ENCODE peak calls at places on chromosomes 16 and 17, in seven cellular contexts. R is naive thymus-derived CD4-positive, alpha-beta T cell; S is neural progenitor cell; O is OCI-LY7; D is aorta; L is AG04449; K is cardiac muscle cell. X is an unnamed sample.

GRCh38 chr16:74921051-74921450 is 63.9 kb downstream of the WDR59 start:
- DNase-seq in R (no peak), L (no peak), K (no peak), D (no peak), O (no peak), S (no peak), X (no peak)

GRCh38 chr17:64682261-64683181 is 20.4 kb upstream of the SMURF2 start:
- DNase-seq in D (no peak), S (no peak), K (no peak), L (no peak), O (no peak), R (no peak), X (no peak)

GRCh38 chr17:9842057-9842758 is 16.5 kb downstream of the GLP2R start:
- DNase-seq in R (no peak), S (no peak), D (no peak), L (no peak), O (no peak), K (peak), X (no peak)

GRCh38 chr17:82416771-82417170 is 1.4 kb upstream of the HEXD start:
- DNase-seq in O (peak), D (no peak), S (no peak), K (no peak), L (no peak), R (no peak), X (no peak)

GRCh38 chr17:59001158-59001814 is 105.4 kb downstream of the TRIM37 start:
- DNase-seq in R (peak), K (peak), L (no peak), O (peak), S (no peak), D (no peak), X (no peak)

GRCh38 chr16:81238296-81239011 is at the start of gene BCO1:
- DNase-seq in D (no peak), K (peak), O (no peak), R (no peak), L (peak), S (peak), X (peak)

GRCh38 chr17:82752371-82753200 is 721 bp downstream of the TBCD start:
- DNase-seq in L (no peak), O (peak), R (no peak), S (peak), D (no peak), K (peak), X (no peak)

GRCh38 chr17:7747586-7747985 is 30.0 kb downstream of the DNAH2 start:
- DNase-seq in O (no peak), L (peak), R (no peak), K (peak), S (no peak), D (no peak), X (peak)

GRCh38 chr17:42387663-42388380 is 420 bp downstream of the STAT3 start:
- DNase-seq in R (no peak), L (no peak), O (peak), D (peak), K (peak), S (peak), X (no peak)

GRCh38 chr17:80123791-80124190 is 22.4 kb downstream of the GAA start:
- DNase-seq in S (no peak), R (no peak), K (peak), O (no peak), D (no peak), L (no peak), X (no peak)

GRCh38 chr16:65532846-65533245 is 411.0 kb upstream of the CDH11 start:
- DNase-seq in D (no peak), S (no peak), O (no peak), R (no peak), L (no peak), K (no peak), X (no peak)

GRCh38 chr16:67238806-67239470 is 8.3 kb downstream of the FHOD1 start:
- DNase-seq in D (peak), L (no peak), S (no peak), R (no peak), K (no peak), O (no peak), X (no peak)

GRCh38 chr16:88327566-88328312 is 55.0 kb upstream of the ZNF469 start:
- DNase-seq in K (no peak), S (no peak), R (no peak), L (no peak), O (no peak), D (no peak), X (no peak)

GRCh38 chr17:64148017-64148631 is 18.2 kb upstream of the ERN1 start:
- DNase-seq in O (peak), D (no peak), L (no peak), S (no peak), K (peak), R (no peak), X (no peak)

GRCh38 chr17:7654832-7655540 is 4.3 kb downstream of the ATP1B2 start:
- DNase-seq in K (peak), O (no peak), S (no peak), R (no peak), L (no peak), D (no peak), X (no peak)

GRCh38 chr17:78360371-78361226 is 722 bp upstream of the SOCS3 start:
- DNase-seq in K (peak), D (peak), R (peak), S (peak), O (peak), L (no peak), X (no peak)

GRCh38 chr16:27096375-27096774 is 29.6 kb downstream of the C16orf82 start:
- DNase-seq in S (no peak), R (no peak), K (no peak), O (no peak), L (no peak), D (no peak), X (no peak)

GRCh38 chr16:54361813-54362212 is 75.2 kb upstream of the IRX3 start:
- DNase-seq in S (peak), L (no peak), O (no peak), R (no peak), D (peak), K (peak), X (no peak)

GRCh38 chr16:88669986-88670385 is 7.1 kb upstream of the MVD start:
- DNase-seq in K (no peak), O (no peak), R (no peak), S (no peak), L (no peak), D (no peak), X (no peak)

GRCh38 chr17:59487161-59487873 is 78.1 kb upstream of the DHX40 start:
- DNase-seq in L (no peak), D (no peak), R (no peak), O (no peak), S (no peak), K (no peak), X (no peak)

DNA sequence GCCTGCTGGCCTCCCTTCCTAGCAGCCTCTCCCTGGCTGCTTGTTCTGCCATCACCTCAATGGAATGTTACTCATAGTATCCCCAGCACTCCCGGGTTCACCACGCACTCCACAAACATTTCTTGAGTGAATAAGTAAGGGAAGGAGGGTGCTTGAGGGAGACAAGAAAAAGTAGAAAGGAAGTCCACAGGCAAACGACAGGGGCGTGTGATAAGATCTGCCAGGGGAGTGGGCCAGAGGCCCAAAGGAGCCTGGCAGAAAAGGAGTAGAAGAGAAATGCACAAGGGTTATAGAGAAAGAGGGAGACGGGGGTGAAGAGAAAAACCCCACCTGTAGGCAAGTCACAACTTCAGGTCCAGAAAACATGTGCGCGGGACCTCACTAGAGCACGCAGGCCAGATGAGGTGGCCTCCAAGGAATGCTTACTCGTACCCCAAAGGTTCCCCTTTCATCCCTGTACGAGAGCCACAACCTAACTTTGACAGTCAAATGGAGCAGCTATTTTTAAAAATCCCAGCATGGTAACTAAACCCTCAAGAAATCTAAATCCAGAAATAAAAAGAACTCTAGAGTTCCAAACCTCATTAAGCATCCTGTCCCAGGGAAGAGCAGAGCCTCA is 6.6 kb downstream of the ZDHHC7 start:
- DNase-seq in R (no peak), S (no peak), D (peak), K (peak), L (peak), O (no peak), X (no peak)
- H3K4me3 ChIP-seq in R (no peak), S (no peak), D (no peak), K (no peak), L (no peak), O (no peak), X (no peak)

DNA sequence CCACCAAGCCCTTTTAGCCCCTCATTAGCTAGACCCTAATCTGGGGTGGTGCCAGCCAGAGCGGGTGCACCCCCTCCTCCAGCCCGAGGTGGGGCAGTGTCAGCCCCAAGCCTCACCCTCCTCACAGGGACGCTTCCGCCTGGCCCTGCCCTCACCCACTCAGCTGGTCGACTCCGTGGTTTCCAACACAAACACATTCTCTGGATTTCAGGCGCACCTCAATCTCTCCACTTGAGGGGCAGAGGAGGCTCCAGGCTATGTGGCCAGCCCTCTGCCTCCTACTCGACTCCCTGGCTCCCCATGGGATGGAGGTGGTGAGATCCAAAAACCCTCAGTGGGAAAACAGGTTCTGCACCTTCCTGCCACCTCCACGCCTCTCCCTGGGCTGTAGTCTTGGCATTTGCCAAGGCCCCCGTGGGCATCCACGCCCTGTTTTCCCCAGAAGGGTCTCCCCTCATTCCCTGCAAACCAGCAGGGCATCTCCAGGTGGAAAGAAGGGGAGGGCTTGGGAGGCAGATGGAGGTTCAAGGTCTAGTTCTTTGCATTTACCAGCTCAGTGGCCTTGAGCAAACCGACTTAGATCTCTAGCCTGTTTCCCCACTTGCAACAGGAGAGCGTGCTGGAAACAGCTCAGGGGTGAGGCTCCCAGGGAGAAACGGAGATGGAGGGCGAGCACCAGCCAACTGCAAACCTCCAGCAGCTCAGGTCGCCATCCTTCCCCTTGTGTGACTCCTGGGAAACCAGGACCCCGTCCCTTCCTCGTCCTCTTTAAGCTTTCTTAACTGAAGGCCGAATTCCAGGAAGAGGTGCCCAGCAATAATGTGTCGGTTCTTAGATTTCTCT is 1.7 kb downstream of the EMP2 start:
- DNase-seq in R (no peak), S (no peak), O (no peak), L (no peak), K (no peak), D (no peak), X (no peak)
- H3K4me3 ChIP-seq in R (no peak), S (no peak), O (no peak), L (peak), K (peak), D (peak), X (peak)

GRCh38 chr16:10180771-10181163 is 1.5 kb downstream of the GRIN2A start:
- DNase-seq in L (no peak), K (peak), O (peak), S (peak), D (peak), R (no peak), X (no peak)

GRCh38 chr16:10182186-10182683 is at the start of gene GRIN2A:
- DNase-seq in R (no peak), L (no peak), S (peak), O (no peak), K (no peak), D (peak), X (no peak)

GRCh38 chr16:10181196-10182162 is 749 bp downstream of the GRIN2A start:
- DNase-seq in L (no peak), O (no peak), R (peak), S (peak), K (peak), D (peak), X (no peak)

GRCh38 chr16:10178079-10178478 is 4.1 kb downstream of the GRIN2A start:
- DNase-seq in S (no peak), R (no peak), K (no peak), L (no peak), D (no peak), O (no peak), X (no peak)

DNA sequence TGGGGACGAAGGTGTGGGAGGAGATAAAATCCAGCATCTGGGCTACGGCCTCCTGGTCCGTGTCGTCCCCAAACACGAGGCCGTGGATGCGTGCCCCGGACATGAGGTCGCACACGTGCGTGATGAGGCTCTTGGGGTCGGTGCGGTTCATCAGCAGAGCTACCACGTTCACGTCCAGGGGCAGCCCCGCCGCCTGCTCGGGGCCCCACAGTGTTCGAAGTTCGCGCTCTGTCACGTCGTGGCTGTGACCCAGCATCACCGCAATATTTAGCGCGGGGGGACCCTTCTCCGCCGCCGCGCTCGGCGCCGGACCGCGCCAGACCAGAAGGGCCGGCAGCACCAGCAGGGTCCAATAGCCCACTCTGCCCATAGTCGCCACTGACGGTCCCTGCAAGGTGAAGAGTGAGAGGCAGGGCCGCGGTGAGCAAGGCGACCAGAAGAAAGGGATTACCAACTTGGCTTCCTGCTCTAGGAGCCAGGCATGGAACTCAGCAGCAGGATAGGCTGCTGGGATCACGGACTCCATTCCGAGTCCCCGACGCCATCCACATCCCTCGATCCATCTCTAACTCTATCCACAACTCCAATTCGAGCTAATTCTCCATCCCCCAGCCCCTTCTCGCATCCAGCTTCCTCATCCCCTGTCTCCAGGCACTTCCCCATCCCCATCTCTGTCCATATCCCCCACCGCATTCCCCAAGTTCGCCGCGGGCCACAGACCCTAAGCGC is 2.0 kb downstream of the GRIN2A start:
- DNase-seq in S (no peak), D (no peak), K (no peak), L (no peak), O (no peak), R (no peak), X (no peak)
- H3K4me3 ChIP-seq in S (peak), D (no peak), K (no peak), L (no peak), O (no peak), R (no peak), X (no peak)

GRCh38 chr16:3068486-3068885 is 3.0 kb downstream of the IL32 start:
- DNase-seq in L (no peak), K (no peak), D (no peak), S (no peak), R (no peak), O (no peak), X (no peak)
- H3K4me3 ChIP-seq in L (no peak), K (no peak), D (no peak), S (no peak), R (peak), O (no peak), X (no peak)

GRCh38 chr17:61496174-61496956 is 44.1 kb downstream of the TBX4 start:
- DNase-seq in R (no peak), D (no peak), K (no peak), O (no peak), L (no peak), S (peak), X (no peak)

GRCh38 chr17:61496957-61497653 is 44.9 kb downstream of the TBX4 start:
- DNase-seq in D (no peak), R (no peak), K (no peak), S (no peak), O (no peak), L (no peak), X (no peak)

GRCh38 chr17:61494325-61495160 is 42.3 kb downstream of the TBX4 start:
- DNase-seq in S (no peak), D (no peak), R (no peak), O (no peak), K (no peak), L (no peak), X (no peak)

GRCh38 chr17:61492759-61493526 is 40.7 kb downstream of the TBX4 start:
- DNase-seq in L (peak), R (no peak), K (peak), S (no peak), O (no peak), D (no peak), X (no peak)

GRCh38 chr17:61495161-61495857 is 43.1 kb downstream of the TBX4 start:
- DNase-seq in K (peak), R (no peak), O (no peak), D (no peak), S (no peak), L (no peak), X (peak)
- H3K4me3 ChIP-seq in K (no peak), R (no peak), O (no peak), D (no peak), S (no peak), L (no peak), X (peak)

GRCh38 chr17:21613071-21613429 is 79.3 kb upstream of the KCNJ18 start:
- DNase-seq in L (no peak), O (no peak), D (no peak), S (no peak), K (no peak), R (no peak), X (no peak)
- H3K4me3 ChIP-seq in L (no peak), O (no peak), D (no peak), S (no peak), K (no peak), R (no peak), X (no peak)

GRCh38 chr17:35147313-35147982 is at the start of gene UNC45B:
- DNase-seq in R (no peak), K (no peak), O (no peak), L (no peak), D (no peak), S (no peak), X (no peak)
- H3K4me3 ChIP-seq in R (no peak), K (peak), O (no peak), L (no peak), D (no peak), S (no peak), X (no peak)

GRCh38 chr17:28227278-28228108 is 91.5 kb upstream of the TMEM97 start:
- DNase-seq in L (no peak), R (no peak), K (peak), D (peak), S (peak), O (no peak), X (no peak)
- H3K4me3 ChIP-seq in L (peak), R (no peak), K (peak), D (no peak), S (peak), O (no peak), X (peak)

DNA sequence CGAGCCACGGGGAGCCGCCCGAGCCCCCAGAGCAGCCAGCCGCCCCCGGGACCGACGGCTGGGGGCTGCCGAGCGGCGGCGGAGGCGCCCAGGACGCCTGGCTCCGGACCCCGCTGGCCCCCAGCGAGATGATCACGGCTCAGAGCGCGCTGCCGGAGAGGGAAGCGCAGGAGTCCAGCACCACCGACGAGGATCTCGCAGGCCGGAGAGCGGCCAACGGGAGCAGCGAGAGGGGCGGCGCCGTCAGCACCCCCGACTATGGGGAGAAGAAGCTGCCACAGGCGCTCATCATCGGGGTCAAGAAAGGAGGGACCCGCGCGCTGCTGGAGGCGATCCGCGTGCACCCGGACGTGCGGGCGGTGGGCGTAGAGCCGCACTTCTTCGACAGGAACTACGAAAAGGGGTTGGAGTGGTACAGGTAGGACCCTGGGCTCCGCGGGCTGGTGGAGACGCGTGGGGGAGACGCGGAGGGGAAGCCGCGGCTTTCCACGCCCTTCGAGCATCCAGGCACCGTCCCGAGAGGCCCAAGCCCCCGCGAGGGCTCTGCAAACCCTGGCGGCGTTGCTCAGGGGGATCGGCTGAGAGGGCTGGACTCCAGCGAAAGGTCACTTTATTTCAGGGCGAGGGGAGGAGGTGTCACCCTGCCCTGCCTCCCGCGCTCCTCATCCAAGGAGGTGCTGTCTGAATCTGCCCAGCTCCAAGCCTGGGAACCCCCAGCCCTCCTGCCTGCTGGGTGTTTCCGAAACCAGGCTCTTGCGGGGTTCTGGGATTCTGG is 1.2 kb downstream of the HS3ST4 start:
- DNase-seq in O (no peak), S (peak), L (no peak), R (no peak), D (no peak), K (no peak), X (no peak)
- H3K4me3 ChIP-seq in O (no peak), S (peak), L (no peak), R (no peak), D (peak), K (peak), X (no peak)

GRCh38 chr17:44308865-44309264 is 464 bp downstream of the RUNDC3A start:
- DNase-seq in K (no peak), D (no peak), L (no peak), R (no peak), S (no peak), O (no peak), X (no peak)
- H3K4me3 ChIP-seq in K (no peak), D (no peak), L (no peak), R (no peak), S (peak), O (peak), X (peak)

X was measured in skeletal muscle cell.